ENCODE peak calls at places on chromosome 16, in nine cellular contexts. A is activated gamma-delta T cell treated with Interleukin-2 at 50 U/mL for 16 hours; H is left cardiac atrium; P is naive B cell; V is NCI-H1417; N is stimulated activated CD8-positive, alpha-beta memory T cell treated with anti-CD3 and anti-CD28 coated beads, Interleukin-4, amount 100 ng/mL, for 4 hours; L is BE2C; F is RCC 7860; M is ACHN. U is an unnamed sample.

GRCh38 chr16:72066747-72067146 is 3.7 kb downstream of the HPR start:
- DNase-seq in A (no peak), H (no peak), P (peak; percentile 12), V (peak; percentile 10), N (no peak), L (no peak), F (peak; percentile 18), M (peak; percentile 56), U (no peak)

GRCh38 chr16:81473561-81473960 is 29.0 kb downstream of the CMIP start:
- DNase-seq in A (no peak), H (peak; percentile 66), P (no peak), V (no peak), N (no peak), L (no peak), F (no peak), M (no peak), U (no peak)

GRCh38 chr16:74713876-74714275 is 13.2 kb upstream of the MLKL start:
- DNase-seq in A (no peak), H (no peak), P (no peak), V (no peak), N (no peak), L (no peak), F (no peak), M (no peak), U (no peak)

GRCh38 chr16:30068750-30069574 is 3.4 kb downstream of the ALDOA start:
- DNase-seq in A (peak; percentile 50), H (no peak), P (peak; percentile 60), V (no peak), N (no peak), L (peak; percentile 55), F (no peak), M (peak; percentile 64), U (no peak)

GRCh38 chr16:6643083-6643686 is 689.5 kb upstream of the RBFOX1 start:
- DNase-seq in A (peak; percentile 16), H (peak; percentile 23), P (peak; percentile 4), V (peak; percentile 2), N (no peak), L (peak; percentile 25), F (peak; percentile 25), M (peak; percentile 67), U (no peak)

GRCh38 chr16:10579965-10580918 is at the start of gene EMP2:
- DNase-seq in A (no peak), H (peak; percentile 90), P (peak; percentile 10), V (no peak), N (no peak), L (peak; percentile 79), F (peak; percentile 45), M (peak; percentile 87), U (no peak)

GRCh38 chr16:14302031-14302398 is 230.9 kb downstream of the MRTFB start:
- DNase-seq in A (no peak), H (peak; percentile 73), P (peak; percentile 45), V (no peak), N (no peak), L (peak; percentile 78), F (peak; percentile 65), M (peak; percentile 89), U (no peak)

GRCh38 chr16:24869033-24869432 is 23.3 kb downstream of the SLC5A11 start:
- DNase-seq in A (no peak), H (no peak), P (no peak), V (no peak), N (no peak), L (no peak), F (no peak), M (no peak), U (no peak)

GRCh38 chr16:72474511-72475123 is 302.7 kb upstream of the PMFBP1 start:
- DNase-seq in A (no peak), H (no peak), P (no peak), V (no peak), N (no peak), L (no peak), F (peak; percentile 95), M (peak; percentile 97), U (no peak)

GRCh38 chr16:102060-102855 is 24.2 kb downstream of the MPG start:
- DNase-seq in A (no peak), H (peak; percentile 81), P (no peak), V (no peak), N (no peak), L (no peak), F (no peak), M (no peak), U (no peak)

GRCh38 chr16:88922114-88922825 is 54.7 kb downstream of the CBFA2T3 start:
- DNase-seq in A (no peak), H (peak; percentile 95), P (no peak), V (no peak), N (no peak), L (peak; percentile 62), F (no peak), M (peak; percentile 65), U (no peak)

GRCh38 chr16:72201387-72201786 is 29.4 kb upstream of the PMFBP1 start:
- DNase-seq in A (no peak), H (no peak), P (no peak), V (no peak), N (no peak), L (no peak), F (no peak), M (no peak), U (no peak)

GRCh38 chr16:82152641-82153094 is 17.4 kb downstream of the MPHOSPH6 start:
- DNase-seq in A (no peak), H (no peak), P (no peak), V (no peak), N (no peak), L (no peak), F (no peak), M (no peak), U (no peak)

GRCh38 chr16:77060614-77061013 is 130.4 kb upstream of the MON1B start:
- DNase-seq in A (no peak), H (no peak), P (no peak), V (no peak), N (no peak), L (no peak), F (no peak), M (no peak), U (no peak)

GRCh38 chr16:24491721-24492120 is 47.6 kb upstream of the RBBP6 start:
- DNase-seq in A (no peak), H (no peak), P (no peak), V (no peak), N (no peak), L (no peak), F (no peak), M (no peak), U (no peak)